ENCODE peak calls at places on chromosome 1, in ten cellular contexts. One of them, this sample, is unnamed.

GRCh38 chr1:8281843-8282509 is 35.9 kb upstream of the SLC45A1 start:
- DNase-seq in endothelial cell of umbilical vein: no peak
- DNase-seq in psoas muscle: no peak
- DNase-seq in GM19239: no peak
- DNase-seq in HCEC 1CT: no peak
- DNase-seq in T1000: no peak
- DNase-seq in H9: no peak
- DNase-seq in germinal center: no peak
- DNase-seq in OCI-LY7: no peak
- DNase-seq in ovary: no peak
- DNase-seq in this sample: peak; percentile 27

GRCh38 chr1:113226118-113226517 is 153.1 kb downstream of the LRIG2 start:
- DNase-seq in endothelial cell of umbilical vein: no peak
- DNase-seq in psoas muscle: no peak
- DNase-seq in GM19239: no peak
- DNase-seq in HCEC 1CT: no peak
- DNase-seq in T1000: no peak
- DNase-seq in H9: no peak
- DNase-seq in germinal center: no peak
- DNase-seq in OCI-LY7: no peak
- DNase-seq in ovary: peak; percentile 22
- DNase-seq in this sample: no peak

GRCh38 chr1:234231061-234231892 is 142.0 kb upstream of the COA6 start:
- DNase-seq in endothelial cell of umbilical vein: no peak
- DNase-seq in psoas muscle: no peak
- DNase-seq in GM19239: no peak
- DNase-seq in HCEC 1CT: no peak
- DNase-seq in T1000: no peak
- DNase-seq in H9: peak; percentile 86
- DNase-seq in germinal center: no peak
- DNase-seq in OCI-LY7: no peak
- DNase-seq in ovary: no peak
- DNase-seq in this sample: peak; percentile 64

GRCh38 chr1:37288900-37289299 is 185.5 kb upstream of the ZC3H12A start:
- DNase-seq in endothelial cell of umbilical vein: no peak
- DNase-seq in psoas muscle: no peak
- DNase-seq in GM19239: peak; percentile 82
- DNase-seq in HCEC 1CT: no peak
- DNase-seq in T1000: no peak
- DNase-seq in H9: no peak
- DNase-seq in germinal center: peak; percentile 94
- DNase-seq in OCI-LY7: peak; percentile 98
- DNase-seq in ovary: no peak
- DNase-seq in this sample: no peak

GRCh38 chr1:197180252-197180878 is 33.9 kb upstream of the ASPM start:
- DNase-seq in endothelial cell of umbilical vein: peak; percentile 46
- DNase-seq in psoas muscle: no peak
- DNase-seq in GM19239: no peak
- DNase-seq in HCEC 1CT: peak; percentile 86
- DNase-seq in T1000: no peak
- DNase-seq in H9: no peak
- DNase-seq in germinal center: peak; percentile 9
- DNase-seq in OCI-LY7: peak; percentile 52
- DNase-seq in ovary: no peak
- DNase-seq in this sample: no peak

GRCh38 chr1:212465311-212465710 is 32.6 kb downstream of the NENF start:
- DNase-seq in endothelial cell of umbilical vein: no peak
- DNase-seq in psoas muscle: no peak
- DNase-seq in GM19239: no peak
- DNase-seq in HCEC 1CT: no peak
- DNase-seq in T1000: no peak
- DNase-seq in H9: no peak
- DNase-seq in germinal center: no peak
- DNase-seq in OCI-LY7: no peak
- DNase-seq in ovary: no peak
- DNase-seq in this sample: no peak

GRCh38 chr1:154958681-154959447 is 2.7 kb downstream of the PYGO2 start:
- DNase-seq in endothelial cell of umbilical vein: no peak
- DNase-seq in psoas muscle: peak; percentile 16
- DNase-seq in GM19239: no peak
- DNase-seq in HCEC 1CT: no peak
- DNase-seq in T1000: no peak
- DNase-seq in H9: no peak
- DNase-seq in germinal center: no peak
- DNase-seq in OCI-LY7: no peak
- DNase-seq in ovary: no peak
- DNase-seq in this sample: no peak

GRCh38 chr1:50989694-50990093 is 19.6 kb downstream of the CDKN2C start:
- DNase-seq in endothelial cell of umbilical vein: no peak
- DNase-seq in psoas muscle: no peak
- DNase-seq in GM19239: no peak
- DNase-seq in HCEC 1CT: no peak
- DNase-seq in T1000: peak; percentile 6
- DNase-seq in H9: no peak
- DNase-seq in germinal center: no peak
- DNase-seq in OCI-LY7: no peak
- DNase-seq in ovary: no peak
- DNase-seq in this sample: no peak

GRCh38 chr1:56052090-56052489 is 527.3 kb downstream of the PLPP3 start:
- DNase-seq in endothelial cell of umbilical vein: no peak
- DNase-seq in psoas muscle: no peak
- DNase-seq in GM19239: no peak
- DNase-seq in HCEC 1CT: no peak
- DNase-seq in T1000: no peak
- DNase-seq in H9: no peak
- DNase-seq in germinal center: no peak
- DNase-seq in OCI-LY7: no peak
- DNase-seq in ovary: no peak
- DNase-seq in this sample: no peak

GRCh38 chr1:38860464-38860816 is 868 bp upstream of the RRAGC start:
- DNase-seq in endothelial cell of umbilical vein: peak; percentile 40
- DNase-seq in psoas muscle: no peak
- DNase-seq in GM19239: no peak
- DNase-seq in HCEC 1CT: no peak
- DNase-seq in T1000: no peak
- DNase-seq in H9: no peak
- DNase-seq in germinal center: no peak
- DNase-seq in OCI-LY7: no peak
- DNase-seq in ovary: no peak
- DNase-seq in this sample: no peak

GRCh38 chr1:156705918-156706646 is 699 bp upstream of the CRABP2 start:
- DNase-seq in endothelial cell of umbilical vein: peak; percentile 57
- DNase-seq in psoas muscle: peak; percentile 76
- DNase-seq in GM19239: peak; percentile 58
- DNase-seq in HCEC 1CT: peak; percentile 48
- DNase-seq in T1000: no peak
- DNase-seq in H9: peak; percentile 93
- DNase-seq in germinal center: peak; percentile 74
- DNase-seq in OCI-LY7: peak; percentile 55
- DNase-seq in ovary: peak; percentile 83
- DNase-seq in this sample: peak; percentile 100

GRCh38 chr1:89927478-89927877 is 67.4 kb upstream of the ZNF326 start:
- DNase-seq in endothelial cell of umbilical vein: no peak
- DNase-seq in psoas muscle: no peak
- DNase-seq in GM19239: no peak
- DNase-seq in HCEC 1CT: no peak
- DNase-seq in T1000: no peak
- DNase-seq in H9: no peak
- DNase-seq in germinal center: no peak
- DNase-seq in OCI-LY7: no peak
- DNase-seq in ovary: no peak
- DNase-seq in this sample: no peak

GRCh38 chr1:20469406-20470076 is 16.5 kb downstream of the CAMK2N1 start:
- DNase-seq in endothelial cell of umbilical vein: no peak
- DNase-seq in psoas muscle: no peak
- DNase-seq in GM19239: no peak
- DNase-seq in HCEC 1CT: no peak
- DNase-seq in T1000: no peak
- DNase-seq in H9: no peak
- DNase-seq in germinal center: no peak
- DNase-seq in OCI-LY7: no peak
- DNase-seq in ovary: no peak
- DNase-seq in this sample: no peak

GRCh38 chr1:59692591-59692990 is 122.2 kb upstream of the HOOK1 start:
- DNase-seq in endothelial cell of umbilical vein: no peak
- DNase-seq in psoas muscle: no peak
- DNase-seq in GM19239: no peak
- DNase-seq in HCEC 1CT: peak; percentile 28
- DNase-seq in T1000: peak; percentile 64
- DNase-seq in H9: no peak
- DNase-seq in germinal center: peak; percentile 5
- DNase-seq in OCI-LY7: no peak
- DNase-seq in ovary: no peak
- DNase-seq in this sample: no peak

GRCh38 chr1:58162952-58163550 is 383.5 kb downstream of the OMA1 start:
- DNase-seq in endothelial cell of umbilical vein: peak; percentile 56
- DNase-seq in psoas muscle: peak; percentile 58
- DNase-seq in GM19239: no peak
- DNase-seq in HCEC 1CT: peak; percentile 25
- DNase-seq in T1000: peak; percentile 30
- DNase-seq in H9: peak; percentile 71
- DNase-seq in germinal center: no peak
- DNase-seq in OCI-LY7: peak; percentile 22
- DNase-seq in ovary: peak; percentile 49
- DNase-seq in this sample: peak; percentile 66

GRCh38 chr1:226324479-226324878 is 15.5 kb upstream of the LIN9 start:
- DNase-seq in endothelial cell of umbilical vein: no peak
- DNase-seq in psoas muscle: no peak
- DNase-seq in GM19239: no peak
- DNase-seq in HCEC 1CT: no peak
- DNase-seq in T1000: no peak
- DNase-seq in H9: no peak
- DNase-seq in germinal center: no peak
- DNase-seq in OCI-LY7: no peak
- DNase-seq in ovary: no peak
- DNase-seq in this sample: no peak